ENCODE peak calls at places on chromosomes 12 and 14, in seven cellular contexts. G, Y, A, Z, V, O and M are unnamed samples. For H3K36me3, the result is how much of the 10 kb centered on the place peaks cover.

GRCh38 chr14:91228112-91229004 is 16.1 kb downstream of the GPR68 start:
- DNase-seq in G (no peak), Y (no peak), A (no peak), Z (peak), V (no peak), O (no peak), M (no peak)

GRCh38 chr14:61695695-61696527 is 598 bp downstream of the HIF1A start:
- DNase-seq in G (peak), Y (peak), A (peak), Z (peak), V (peak), O (peak), M (peak)

GRCh38 chr12:1488908-1489381 is 105.4 kb downstream of the FBXL14 start:
- DNase-seq in G (no peak), Y (no peak), A (no peak), Z (no peak), V (no peak), O (no peak), M (peak)

GRCh38 chr14:82313889-82314288 is 780.2 kb upstream of the SEL1L start:
- DNase-seq in G (no peak), Y (no peak), A (no peak), Z (no peak), V (peak), O (peak), M (no peak)

GRCh38 chr14:50953497-50953896 is 9.2 kb upstream of the PYGL start:
- DNase-seq in G (no peak), Y (no peak), A (no peak), Z (no peak), V (no peak), O (no peak), M (no peak)

GRCh38 chr14:94388896-94389469 is 581 bp upstream of the SERPINA1 start:
- DNase-seq in G (no peak), Y (no peak), A (no peak), Z (no peak), V (no peak), O (no peak), M (no peak)

GRCh38 chr12:6082613-6083012 is 41.9 kb downstream of the VWF start:
- DNase-seq in G (no peak), Y (no peak), A (no peak), Z (no peak), V (no peak), O (no peak), M (no peak)

GRCh38 chr12:4211372-4211771 is 62.2 kb upstream of the CCND2 start:
- DNase-seq in G (no peak), Y (no peak), A (no peak), Z (no peak), V (no peak), O (no peak), M (no peak)

GRCh38 chr12:52319097-52319496 is 2.1 kb downstream of the KRT83 start:
- DNase-seq in G (no peak), Y (no peak), A (no peak), Z (peak), V (no peak), O (no peak), M (no peak)

GRCh38 chr12:2165021-2165420 is 112.2 kb downstream of the CACNA1C start:
- DNase-seq in G (no peak), Y (no peak), A (no peak), Z (no peak), V (no peak), O (no peak), M (no peak)

GRCh38 chr14:71206766-71207371 is 299.6 kb downstream of the PCNX1 start:
- DNase-seq in G (peak), Y (no peak), A (peak), Z (no peak), V (no peak), O (no peak), M (no peak)

GRCh38 chr12:25491396-25491948 is 61.6 kb downstream of the LMNTD1 start:
- DNase-seq in G (no peak), Y (no peak), A (no peak), Z (no peak), V (no peak), O (no peak), M (no peak)

GRCh38 chr14:34325493-34325892 is 136.5 kb downstream of the SPTSSA start:
- DNase-seq in G (no peak), Y (no peak), A (no peak), Z (no peak), V (no peak), O (no peak), M (no peak)

GRCh38 chr12:15216036-15216889 is 5.0 kb downstream of the RERG start:
- DNase-seq in G (no peak), Y (no peak), A (no peak), Z (no peak), V (no peak), O (no peak), M (no peak)

GRCh38 chr12:91142184-91142583 is 30.9 kb upstream of the LUM start:
- DNase-seq in G (peak), Y (no peak), A (no peak), Z (no peak), V (no peak), O (no peak), M (no peak)

GRCh38 chr12:14845350-14845750 is 2.0 kb upstream of the ART4 start:
- DNase-seq in G (peak), Y (peak), A (peak), Z (no peak), V (peak), O (peak), M (no peak)

GRCh38 chr14:22268875-22269274 is 320.1 kb downstream of the DAD1 start:
- DNase-seq in G (no peak), Y (no peak), A (no peak), Z (no peak), V (no peak), O (no peak), M (no peak)

GRCh38 chr12:30106204-30106603 is 322.5 kb upstream of the TMTC1 start:
- DNase-seq in G (no peak), Y (no peak), A (no peak), Z (no peak), V (no peak), O (no peak), M (no peak)

GRCh38 chr12:121709478-121709890 is 3.1 kb upstream of the TMEM120B start:
- DNase-seq in G (no peak), Y (no peak), A (no peak), Z (no peak), V (no peak), O (no peak), M (no peak)

GRCh38 chr12:89247541-89247942 is 104.8 kb downstream of the DUSP6 start:
- DNase-seq in G (no peak), Y (no peak), A (no peak), Z (no peak), V (no peak), O (no peak), M (no peak)

GRCh38 chr14:21317433-21317832 is 37.5 kb downstream of the RPGRIP1 start:
- DNase-seq in G (no peak), Y (no peak), A (no peak), Z (no peak), V (no peak), O (no peak), M (no peak)

GRCh38 chr12:132835076-132835870 is 6.6 kb upstream of the GOLGA3 start:
- DNase-seq in G (no peak), Y (no peak), A (no peak), Z (no peak), V (no peak), O (no peak), M (no peak)

GRCh38 chr12:100574262-100575074 is 984 bp downstream of the GAS2L3 start:
- DNase-seq in G (peak), Y (no peak), A (no peak), Z (no peak), V (no peak), O (no peak), M (no peak)

GRCh38 chr14:24332094-24332983 is 2.5 kb downstream of the ADCY4 start:
- DNase-seq in G (peak), Y (peak), A (peak), Z (peak), V (peak), O (peak), M (peak)

GRCh38 chr12:10098762-10099161 is at the start of gene CLEC1A:
- DNase-seq in G (peak), Y (peak), A (no peak), Z (no peak), V (no peak), O (no peak), M (peak)

GRCh38 chr12:116977465-116978380 is 67.0 kb downstream of the FBXW8 start:
- DNase-seq in G (no peak), Y (no peak), A (no peak), Z (no peak), V (no peak), O (no peak), M (no peak)

DNA sequence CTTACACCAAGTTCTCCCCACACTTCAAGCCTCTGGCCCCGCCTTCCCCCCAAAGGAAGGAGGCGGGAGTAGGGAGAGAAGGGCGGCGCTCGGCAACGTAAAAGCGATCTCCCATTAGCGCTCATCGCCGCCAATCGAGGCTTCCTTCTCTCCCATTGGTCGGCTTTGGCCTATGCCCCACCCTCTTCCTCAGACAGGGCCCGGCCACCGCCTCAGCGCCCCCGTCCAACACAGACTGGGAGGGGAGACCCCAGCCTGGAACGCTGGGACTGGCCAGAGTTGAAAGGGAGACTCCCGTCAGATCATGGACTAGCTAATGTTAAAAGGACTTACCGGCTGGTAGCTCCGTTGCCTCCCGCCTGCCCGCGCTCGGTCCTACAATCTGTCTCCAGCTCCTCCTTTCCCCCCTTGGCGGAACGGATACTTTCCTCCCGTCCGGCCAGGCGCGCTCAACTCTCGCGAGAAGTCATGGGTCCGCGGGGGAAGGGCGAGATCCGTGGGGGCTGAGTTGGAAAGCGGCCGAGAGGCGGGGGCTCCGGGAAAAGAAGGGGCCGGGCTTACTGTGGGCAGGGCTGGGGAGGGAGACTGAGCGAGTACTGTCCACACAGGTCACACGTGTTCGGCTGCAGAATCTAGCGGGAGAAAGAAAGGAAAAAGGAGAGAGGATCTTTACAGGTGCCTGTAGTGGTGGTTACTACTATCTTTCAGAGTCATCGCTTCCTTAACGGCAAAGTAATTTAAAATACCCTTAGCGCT is at the start of gene ATF7:
- DNase-seq in G (peak), Y (peak), A (peak), Z (peak), V (peak), O (peak), M (peak)
- TF ChIP-seq POLR2A in G (peak), Y (peak), A (no peak), Z (peak), V (peak), O (peak), M (peak)

GRCh38 chr14:31659278-31659677 is 98.1 kb downstream of the NUBPL start:
- DNase-seq in G (no peak), Y (no peak), A (no peak), Z (no peak), V (no peak), O (no peak), M (no peak)
- H3K36me3 ChIP-seq in G (under half), Y (under half), A (under half), Z (under half), V (under half), O (under half), M (under half)

GRCh38 chr14:88668448-88669116 is 105.7 kb downstream of the ZC3H14 start:
- DNase-seq in G (no peak), Y (no peak), A (no peak), Z (no peak), V (no peak), O (no peak), M (no peak)
- TF ChIP-seq POLR2A in G (no peak), Y (no peak), A (no peak), Z (no peak), V (no peak), O (no peak), M (no peak)

GRCh38 chr14:30607156-30607780 is 14.9 kb upstream of the SCFD1 start:
- DNase-seq in G (no peak), Y (no peak), A (no peak), Z (no peak), V (no peak), O (no peak), M (no peak)

GRCh38 chr14:30614155-30614554 is 8.0 kb upstream of the SCFD1 start:
- DNase-seq in G (no peak), Y (no peak), A (no peak), Z (no peak), V (no peak), O (no peak), M (no peak)

GRCh38 chr14:30603402-30603801 is 18.7 kb upstream of the SCFD1 start:
- DNase-seq in G (no peak), Y (no peak), A (no peak), Z (no peak), V (no peak), O (no peak), M (no peak)

GRCh38 chr14:30610719-30611388 is 11.3 kb upstream of the SCFD1 start:
- DNase-seq in G (peak), Y (no peak), A (peak), Z (no peak), V (peak), O (peak), M (no peak)

GRCh38 chr14:30608533-30609006 is 13.5 kb upstream of the SCFD1 start:
- DNase-seq in G (no peak), Y (no peak), A (no peak), Z (no peak), V (no peak), O (no peak), M (no peak)
- H3K36me3 ChIP-seq in G (under half), Y (under half), A (under half), Z (under half), V (under half), O (under half), M (under half)

GRCh38 chr14:59282366-59282765 is 93.9 kb downstream of the DAAM1 start:
- DNase-seq in G (no peak), Y (no peak), A (no peak), Z (no peak), V (no peak), O (no peak), M (no peak)
- TF ChIP-seq POLR2A in G (no peak), Y (no peak), A (no peak), Z (no peak), V (no peak), O (no peak), M (no peak)

GRCh38 chr12:109234012-109234411 is 75.1 kb downstream of the FOXN4 start:
- DNase-seq in G (no peak), Y (no peak), A (no peak), Z (no peak), V (no peak), O (no peak), M (no peak)
- H3K36me3 ChIP-seq in G (under half), Y (under half), A (half or more), Z (half or more), V (under half), O (half or more), M (under half)

GRCh38 chr12:39764944-39765560 is 145.4 kb upstream of the ABCD2 start:
- DNase-seq in G (no peak), Y (no peak), A (no peak), Z (no peak), V (no peak), O (no peak), M (no peak)
- TF ChIP-seq POLR2A in G (no peak), Y (no peak), A (no peak), Z (no peak), V (no peak), O (no peak), M (no peak)

GRCh38 chr12:107779077-107779840 is 4.8 kb downstream of the ASCL4 start:
- DNase-seq in G (no peak), Y (no peak), A (no peak), Z (no peak), V (no peak), O (peak), M (no peak)
- H3K36me3 ChIP-seq in G (under half), Y (under half), A (under half), Z (under half), V (under half), O (under half), M (under half)

DNA sequence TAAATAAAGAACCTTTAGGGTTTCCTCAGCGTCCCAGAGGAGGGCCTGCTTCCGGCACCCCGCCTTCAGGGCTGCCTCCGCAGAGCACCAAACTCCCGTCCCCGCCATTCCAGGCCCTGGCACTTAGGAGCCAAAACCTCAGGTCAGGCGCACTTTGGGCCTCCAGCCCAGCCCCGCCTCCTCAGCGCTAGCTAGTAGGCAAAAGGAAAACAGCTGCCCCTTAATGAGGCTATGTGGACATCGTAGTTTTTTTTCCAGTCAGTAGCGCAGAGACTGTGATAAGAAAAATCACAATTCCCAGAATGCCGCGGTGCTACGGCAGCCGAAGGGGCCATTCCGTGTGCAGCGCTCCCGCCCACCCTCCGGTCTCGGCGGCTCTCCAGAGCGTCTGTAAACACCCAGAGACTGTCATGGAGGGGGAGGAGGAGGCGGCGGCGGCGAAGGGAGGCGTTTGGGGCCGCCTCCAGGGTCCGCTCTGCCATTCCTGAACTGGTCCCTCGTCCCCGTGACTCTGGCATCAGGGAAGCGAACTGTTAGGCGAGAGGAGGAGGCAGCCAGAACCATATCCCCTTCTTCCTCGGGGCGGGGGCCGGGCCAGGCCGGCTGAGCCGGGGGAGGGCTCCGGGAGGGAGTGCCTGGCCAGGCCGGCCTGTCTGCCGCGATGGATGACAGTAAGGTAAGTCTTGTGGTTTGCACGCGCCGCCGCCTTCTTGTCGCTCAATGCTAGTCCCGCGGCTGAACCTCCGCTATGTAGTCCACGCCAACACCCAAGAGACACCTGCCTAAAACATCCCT is at the start of gene CREBL2:
- DNase-seq in G (peak), Y (peak), A (peak), Z (peak), V (peak), O (peak), M (peak)
- TF ChIP-seq POLR2A in G (peak), Y (peak), A (no peak), Z (no peak), V (peak), O (peak), M (peak)